ENCODE peak calls at places on chromosomes 2 and 18, in eight cellular contexts. R is endodermal cell; O is hippocampal formation; J is HCT116; D is immature natural killer cell; E is uterus; S is SHP77; Y is activated naive CD4-positive, alpha-beta T cell treated with Interleukin-2 at 50 U/mL for 16 hours. N is an unnamed sample.

GRCh38 chr2:212997526-212998020 is 153.8 kb downstream of the IKZF2 start:
- DNase-seq in R (peak; percentile 69), O (no peak), J (no peak), D (no peak), E (no peak), S (no peak), Y (no peak), N (no peak)

GRCh38 chr18:34330308-34330707 is 105.6 kb upstream of the NOL4 start:
- DNase-seq in R (no peak), O (no peak), J (no peak), D (no peak), E (no peak), S (no peak), Y (no peak), N (no peak)

GRCh38 chr2:209472386-209472832 is 48.6 kb downstream of the MAP2 start:
- DNase-seq in R (no peak), O (no peak), J (no peak), D (no peak), E (no peak), S (peak; percentile 60), Y (no peak), N (no peak)

GRCh38 chr2:18701981-18702380 is 112.6 kb upstream of the NT5C1B start:
- DNase-seq in R (no peak), O (no peak), J (no peak), D (no peak), E (no peak), S (no peak), Y (no peak), N (no peak)

GRCh38 chr2:102674370-102674769 is 55.0 kb downstream of the SLC9A2 start:
- DNase-seq in R (no peak), O (no peak), J (no peak), D (no peak), E (no peak), S (no peak), Y (no peak), N (no peak)

GRCh38 chr18:13137939-13138821 is 80.4 kb upstream of the LDLRAD4 start:
- DNase-seq in R (no peak), O (peak; percentile 12), J (no peak), D (peak; percentile 80), E (peak; percentile 78), S (no peak), Y (peak; percentile 64), N (peak; percentile 53)

GRCh38 chr2:84701880-84702279 is 179.0 kb downstream of the TRABD2A start:
- DNase-seq in R (no peak), O (no peak), J (no peak), D (no peak), E (no peak), S (no peak), Y (no peak), N (no peak)

GRCh38 chr2:238224636-238225035 is 15.2 kb downstream of the HES6 start:
- DNase-seq in R (no peak), O (no peak), J (no peak), D (no peak), E (no peak), S (no peak), Y (no peak), N (no peak)

GRCh38 chr2:228768818-228769217 is 502.3 kb downstream of the PID1 start:
- DNase-seq in R (no peak), O (no peak), J (no peak), D (no peak), E (no peak), S (no peak), Y (no peak), N (no peak)

GRCh38 chr2:158894078-158894477 is 74.4 kb upstream of the TANC1 start:
- DNase-seq in R (no peak), O (no peak), J (no peak), D (no peak), E (no peak), S (no peak), Y (no peak), N (no peak)

N was measured in gastrocnemius medialis.